ENCODE peak calls at places on chromosomes 12 and 14, in five cellular contexts. H is ELR; L is right lobe of liver; R is SW480; I is activated T-cell treated with anti-CD3 and anti-CD28 coated beads, Interleukin-2, amount 50 U/mL, for 4 hours. B is an unnamed sample.
A peak's percentile ranks its signal among the peaks of the same experiment; 100 is the strongest.

GRCh38 chr14:61567838-61568571 is 127.3 kb upstream of the HIF1A start:
- DNase-seq in I (no peak), L (peak; percentile 50), R (peak; percentile 21), H (no peak), B (no peak)

GRCh38 chr12:8609061-8609570 is 3.5 kb downstream of the AICDA start:
- DNase-seq in I (no peak), L (no peak), R (peak; percentile 75), H (peak; percentile 53), B (peak; percentile 54)

GRCh38 chr12:127165567-127166392 is 1101.2 kb upstream of the TMEM132C start:
- DNase-seq in R (peak; percentile 76), L (peak; percentile 92), H (peak; percentile 88), I (peak; percentile 69), B (peak; percentile 86)

GRCh38 chr12:63964301-63964700 is 119.8 kb downstream of the SRGAP1 start:
- DNase-seq in I (no peak), R (no peak), H (peak; percentile 26), L (no peak), B (no peak)

GRCh38 chr12:101740566-101740965 is 1.3 kb upstream of the SYCP3 start:
- DNase-seq in R (no peak), L (no peak), H (no peak), I (no peak), B (no peak)

GRCh38 chr12:15599266-15600037 is 189.7 kb downstream of the EPS8 start:
- DNase-seq in R (no peak), I (no peak), H (peak; percentile 5), L (no peak), B (peak; percentile 88)

GRCh38 chr12:40953076-40953475 is 235.0 kb upstream of the PDZRN4 start:
- DNase-seq in I (no peak), R (no peak), H (no peak), L (no peak), B (peak; percentile 88)

GRCh38 chr14:91164676-91165075 is 50.8 kb downstream of the DGLUCY start:
- DNase-seq in L (peak; percentile 96), I (no peak), R (no peak), H (no peak), B (no peak)

GRCh38 chr14:39322807-39323206 is 89.1 kb downstream of the MIA2 start:
- DNase-seq in I (no peak), L (no peak), R (no peak), H (peak; percentile 26), B (no peak)

GRCh38 chr12:24230061-24230460 is 280.6 kb upstream of the SOX5 start:
- DNase-seq in L (no peak), H (no peak), I (no peak), R (no peak), B (peak; percentile 7)

GRCh38 chr12:91877461-91878230 is 268.0 kb downstream of the BTG1 start:
- DNase-seq in R (no peak), L (no peak), I (peak; percentile 54), H (no peak), B (no peak)

GRCh38 chr12:25280082-25280481 is 29.4 kb upstream of the KRAS start:
- DNase-seq in L (no peak), I (no peak), R (no peak), H (no peak), B (no peak)

GRCh38 chr12:107610030-107610859 is 75.4 kb upstream of the PWP1 start:
- DNase-seq in L (no peak), R (peak; percentile 16), H (peak; percentile 58), I (no peak), B (peak; percentile 57)

GRCh38 chr14:60665178-60665555 is 15.9 kb upstream of the SIX1 start:
- DNase-seq in H (no peak), I (no peak), L (no peak), R (no peak), B (no peak)

GRCh38 chr12:116135209-116135930 is 142.1 kb downstream of the MED13L start:
- DNase-seq in R (no peak), H (peak; percentile 89), L (no peak), I (no peak), B (peak; percentile 67)

GRCh38 chr12:64120568-64120967 is 101.5 kb downstream of the KICS2 start:
- DNase-seq in R (no peak), H (peak; percentile 73), L (no peak), I (no peak), B (no peak)

GRCh38 chr12:120628919-120629318 is 11.5 kb upstream of the CABP1 start:
- DNase-seq in I (no peak), L (no peak), H (peak; percentile 31), R (peak; percentile 16), B (no peak)

GRCh38 chr12:72272731-72273498 is 745 bp downstream of the TRHDE start:
- DNase-seq in H (peak; percentile 69), R (no peak), L (peak; percentile 51), I (no peak), B (peak; percentile 58)

GRCh38 chr12:47988073-47989022 is 15.9 kb downstream of the COL2A1 start:
- DNase-seq in R (no peak), I (no peak), L (no peak), H (peak; percentile 25), B (peak; percentile 35)

GRCh38 chr12:42977451-42978230 is 388.1 kb upstream of the PRICKLE1 start:
- DNase-seq in L (no peak), H (peak; percentile 66), I (no peak), R (no peak), B (peak; percentile 36)

GRCh38 chr12:42166501-42166900 is 21.8 kb upstream of the GXYLT1 start:
- DNase-seq in H (peak; percentile 16), I (no peak), L (no peak), R (no peak), B (no peak)

GRCh38 chr12:32568241-32568640 is 110.9 kb upstream of the DNM1L start:
- DNase-seq in R (peak; percentile 18), I (no peak), H (peak; percentile 94), L (no peak), B (peak; percentile 87)

GRCh38 chr14:23160924-23161522 is 22.4 kb downstream of the SLC7A8 start:
- DNase-seq in H (peak; percentile 55), I (no peak), L (no peak), R (peak; percentile 36), B (peak; percentile 82)

GRCh38 chr14:68616255-68616902 is 176.5 kb downstream of the ZFP36L1 start:
- DNase-seq in L (no peak), I (no peak), R (peak; percentile 50), H (peak; percentile 29), B (peak; percentile 63)

GRCh38 chr12:55019784-55020183 is at the start of gene NEUROD4:
- DNase-seq in R (peak; percentile 67), H (peak; percentile 69), I (no peak), L (no peak), B (peak; percentile 64)

GRCh38 chr12:55073043-55074022 is 52.9 kb upstream of the OR9K2 start:
- DNase-seq in H (peak; percentile 75), R (peak; percentile 62), I (peak; percentile 81), L (peak; percentile 73), B (peak; percentile 63)

GRCh38 chr14:94775082-94775874 is 5.4 kb upstream of the GSC start:
- DNase-seq in L (no peak), I (no peak), H (peak; percentile 65), R (no peak), B (no peak)

GRCh38 chr12:47900480-47901129 is 4.2 kb downstream of the VDR start:
- DNase-seq in R (peak; percentile 74), I (no peak), H (peak; percentile 19), L (no peak), B (no peak)

GRCh38 chr14:77044776-77045569 is 16.5 kb upstream of the IRF2BPL start:
- DNase-seq in H (no peak), L (peak; percentile 70), R (no peak), I (no peak), B (no peak)

GRCh38 chr14:92408186-92408585 is 85.2 kb downstream of the SLC24A4 start:
- DNase-seq in I (no peak), H (peak; percentile 78), L (no peak), R (peak; percentile 21), B (peak; percentile 31)

GRCh38 chr12:7512528-7512927 is 9.0 kb upstream of the CD163 start:
- DNase-seq in I (no peak), L (peak; percentile 85), H (peak; percentile 87), R (peak; percentile 29), B (peak; percentile 96)

GRCh38 chr12:121786441-121786825 is 7.1 kb downstream of the RHOF start:
- DNase-seq in L (peak; percentile 92), I (peak; percentile 42), H (peak; percentile 99), R (peak; percentile 79), B (peak; percentile 67)

GRCh38 chr14:63603749-63604277 is 37.9 kb downstream of the WDR89 start:
- DNase-seq in I (no peak), L (no peak), R (no peak), H (no peak), B (no peak)

B was measured in astrocyte of the spinal cord.